ENCODE peak calls at places on chromosomes 2 and 18, in four cellular contexts. One of them, this sample, is unnamed.

GRCh38 chr2:240134956-240135520 is 1.1 kb downstream of the COPS9 start:
- DNase-seq in GM23248: no peak
- DNase-seq in AG08395: no peak
- DNase-seq in head of caudate nucleus: peak
- DNase-seq in this sample: no peak

GRCh38 chr18:43022874-43023273 is 92.6 kb downstream of the RIT2 start:
- DNase-seq in GM23248: no peak
- DNase-seq in AG08395: no peak
- DNase-seq in head of caudate nucleus: no peak
- DNase-seq in this sample: no peak

GRCh38 chr2:62826141-62826540 is 120.6 kb downstream of the EHBP1 start:
- DNase-seq in GM23248: peak
- DNase-seq in AG08395: peak
- DNase-seq in head of caudate nucleus: no peak
- DNase-seq in this sample: no peak

GRCh38 chr2:37637122-37637875 is 34.1 kb downstream of the CDC42EP3 start:
- DNase-seq in GM23248: peak
- DNase-seq in AG08395: no peak
- DNase-seq in head of caudate nucleus: no peak
- DNase-seq in this sample: no peak

GRCh38 chr2:112691761-112692370 is 29.0 kb upstream of the NT5DC4 start:
- DNase-seq in GM23248: peak
- DNase-seq in AG08395: no peak
- DNase-seq in head of caudate nucleus: no peak
- DNase-seq in this sample: no peak

GRCh38 chr2:156125018-156125417 is 207.5 kb downstream of the NR4A2 start:
- DNase-seq in GM23248: no peak
- DNase-seq in AG08395: no peak
- DNase-seq in head of caudate nucleus: no peak
- DNase-seq in this sample: no peak

GRCh38 chr2:67289921-67290371 is 107.2 kb upstream of the ETAA1 start:
- DNase-seq in GM23248: peak
- DNase-seq in AG08395: no peak
- DNase-seq in head of caudate nucleus: no peak
- DNase-seq in this sample: no peak

GRCh38 chr18:36903215-36903928 is 74.4 kb downstream of the KIAA1328 start:
- DNase-seq in GM23248: peak
- DNase-seq in AG08395: peak
- DNase-seq in head of caudate nucleus: no peak
- DNase-seq in this sample: no peak

GRCh38 chr2:138071720-138072719 is 107.7 kb downstream of the HNMT start:
- DNase-seq in GM23248: no peak
- DNase-seq in AG08395: no peak
- DNase-seq in head of caudate nucleus: no peak
- DNase-seq in this sample: no peak

GRCh38 chr18:158128-159036 is at the start of gene USP14:
- DNase-seq in GM23248: peak
- DNase-seq in AG08395: peak
- DNase-seq in head of caudate nucleus: peak
- DNase-seq in this sample: peak

GRCh38 chr2:160229591-160229990 is 29.5 kb upstream of the ITGB6 start:
- DNase-seq in GM23248: peak
- DNase-seq in AG08395: no peak
- DNase-seq in head of caudate nucleus: no peak
- DNase-seq in this sample: no peak

GRCh38 chr2:102030502-102030854 is 38.7 kb downstream of the IL1R2 start:
- DNase-seq in GM23248: no peak
- DNase-seq in AG08395: no peak
- DNase-seq in head of caudate nucleus: no peak
- DNase-seq in this sample: no peak

GRCh38 chr2:219057709-219058540 is 2.8 kb downstream of the IHH start:
- DNase-seq in GM23248: peak
- DNase-seq in AG08395: peak
- DNase-seq in head of caudate nucleus: peak
- DNase-seq in this sample: peak

GRCh38 chr18:35378206-35378795 is 1.2 kb upstream of the ZNF396 start:
- DNase-seq in GM23248: peak
- DNase-seq in AG08395: no peak
- DNase-seq in head of caudate nucleus: no peak
- DNase-seq in this sample: no peak

GRCh38 chr2:15120578-15120977 is 440.6 kb downstream of the NBAS start:
- DNase-seq in GM23248: no peak
- DNase-seq in AG08395: no peak
- DNase-seq in head of caudate nucleus: no peak
- DNase-seq in this sample: no peak

GRCh38 chr2:204505946-204506345 is 39.3 kb upstream of the PARD3B start:
- DNase-seq in GM23248: peak
- DNase-seq in AG08395: peak
- DNase-seq in head of caudate nucleus: no peak
- DNase-seq in this sample: no peak

GRCh38 chr2:15670469-15670868 is 78.8 kb downstream of the DDX1 start:
- DNase-seq in GM23248: no peak
- DNase-seq in AG08395: no peak
- DNase-seq in head of caudate nucleus: no peak
- DNase-seq in this sample: no peak

GRCh38 chr2:199384043-199384442 is 73.7 kb downstream of the SATB2 start:
- DNase-seq in GM23248: no peak
- DNase-seq in AG08395: no peak
- DNase-seq in head of caudate nucleus: no peak
- DNase-seq in this sample: no peak

GRCh38 chr2:207352978-207353377 is 176.8 kb upstream of the CREB1 start:
- DNase-seq in GM23248: peak
- DNase-seq in AG08395: no peak
- DNase-seq in head of caudate nucleus: no peak
- DNase-seq in this sample: no peak

GRCh38 chr18:8996771-8997432 is 105.6 kb upstream of the NDUFV2 start:
- DNase-seq in GM23248: peak
- DNase-seq in AG08395: no peak
- DNase-seq in head of caudate nucleus: no peak
- DNase-seq in this sample: no peak

GRCh38 chr2:8761529-8762164 is 75.8 kb downstream of the KIDINS220 start:
- DNase-seq in GM23248: peak
- DNase-seq in AG08395: peak
- DNase-seq in head of caudate nucleus: no peak
- DNase-seq in this sample: peak

GRCh38 chr2:39642054-39642742 is 23.5 kb upstream of the TMEM178A start:
- DNase-seq in GM23248: peak
- DNase-seq in AG08395: peak
- DNase-seq in head of caudate nucleus: peak
- DNase-seq in this sample: no peak

GRCh38 chr2:98148968-98149697 is 62.2 kb downstream of the VWA3B start:
- DNase-seq in GM23248: peak
- DNase-seq in AG08395: peak
- DNase-seq in head of caudate nucleus: no peak
- DNase-seq in this sample: no peak

GRCh38 chr2:237474931-237475703 is 11.9 kb upstream of the MLPH start:
- DNase-seq in GM23248: peak
- DNase-seq in AG08395: peak
- DNase-seq in head of caudate nucleus: peak
- DNase-seq in this sample: peak

GRCh38 chr18:77061291-77061945 is 71.2 kb downstream of the MBP start:
- DNase-seq in GM23248: no peak
- DNase-seq in AG08395: no peak
- DNase-seq in head of caudate nucleus: no peak
- DNase-seq in this sample: no peak

GRCh38 chr2:25851740-25852503 is 26.4 kb downstream of the ASXL2 start:
- DNase-seq in GM23248: peak
- DNase-seq in AG08395: peak
- DNase-seq in head of caudate nucleus: no peak
- DNase-seq in this sample: peak

GRCh38 chr2:60745330-60745729 is 10.7 kb upstream of the PAPOLG start:
- DNase-seq in GM23248: no peak
- DNase-seq in AG08395: no peak
- DNase-seq in head of caudate nucleus: no peak
- DNase-seq in this sample: no peak

GRCh38 chr2:8543065-8543411 is 138.8 kb upstream of the ID2 start:
- DNase-seq in GM23248: no peak
- DNase-seq in AG08395: no peak
- DNase-seq in head of caudate nucleus: no peak
- DNase-seq in this sample: no peak

GRCh38 chr2:233480490-233481202 is 85.9 kb downstream of the USP40 start:
- DNase-seq in GM23248: no peak
- DNase-seq in AG08395: no peak
- DNase-seq in head of caudate nucleus: no peak
- DNase-seq in this sample: no peak

GRCh38 chr2:230713331-230714121 is 884 bp downstream of the CAB39 start:
- DNase-seq in GM23248: peak
- DNase-seq in AG08395: peak
- DNase-seq in head of caudate nucleus: no peak
- DNase-seq in this sample: peak

GRCh38 chr18:73136134-73136533 is 268.3 kb upstream of the NETO1 start:
- DNase-seq in GM23248: peak
- DNase-seq in AG08395: no peak
- DNase-seq in head of caudate nucleus: no peak
- DNase-seq in this sample: no peak

GRCh38 chr2:150228936-150229335 is 258.5 kb downstream of the RND3 start:
- DNase-seq in GM23248: no peak
- DNase-seq in AG08395: no peak
- DNase-seq in head of caudate nucleus: no peak
- DNase-seq in this sample: no peak

GRCh38 chr2:231241755-231242507 is 43.5 kb downstream of the ARMC9 start:
- DNase-seq in GM23248: peak
- DNase-seq in AG08395: peak
- DNase-seq in head of caudate nucleus: no peak
- DNase-seq in this sample: no peak

GRCh38 chr2:237717366-237718276 is 81.0 kb upstream of the RBM44 start:
- DNase-seq in GM23248: no peak
- DNase-seq in AG08395: no peak
- DNase-seq in head of caudate nucleus: no peak
- DNase-seq in this sample: no peak

GRCh38 chr18:28201056-28201455 is 24.1 kb upstream of the CDH2 start:
- DNase-seq in GM23248: no peak
- DNase-seq in AG08395: no peak
- DNase-seq in head of caudate nucleus: no peak
- DNase-seq in this sample: no peak

GRCh38 chr2:134466141-134466540 is 212.3 kb downstream of the MGAT5 start:
- DNase-seq in GM23248: peak
- DNase-seq in AG08395: no peak
- DNase-seq in head of caudate nucleus: peak
- DNase-seq in this sample: no peak

GRCh38 chr2:160516547-160517365 is 23.1 kb upstream of the RBMS1 start:
- DNase-seq in GM23248: peak
- DNase-seq in AG08395: no peak
- DNase-seq in head of caudate nucleus: no peak
- DNase-seq in this sample: no peak

GRCh38 chr2:173963323-173963816 is 1.8 kb downstream of the SP3 start:
- DNase-seq in GM23248: peak
- DNase-seq in AG08395: peak
- DNase-seq in head of caudate nucleus: peak
- DNase-seq in this sample: no peak